ENCODE peak calls at places on chromosomes 16 and 17, in seven cellular contexts. One of them, this sample, is unnamed.

GRCh38 chr17:70168044-70168978 is 1.0 kb upstream of the KCNJ2 start:
- DNase-seq in smooth muscle cell of the brain vasculature: no peak
- DNase-seq in GM04504: no peak
- DNase-seq in NCI-H2171 treated with DMSO at 0.1 percent for 48 hours: peak
- DNase-seq in lung microvascular endothelial cell: peak
- DNase-seq in AG10803: peak
- DNase-seq in stimulated activated CD4-positive, alpha-beta T cell treated with anti-CD3 and anti-CD28 coated beads, Interleukin-4, amount 100 ng/mL, for 48 hours: peak
- DNase-seq in this sample: peak

GRCh38 chr17:17206913-17207368 is 808 bp upstream of the PLD6 start:
- DNase-seq in lung microvascular endothelial cell: no peak
- DNase-seq in NCI-H2171 treated with DMSO at 0.1 percent for 48 hours: no peak
- DNase-seq in GM04504: no peak
- DNase-seq in smooth muscle cell of the brain vasculature: no peak
- DNase-seq in stimulated activated CD4-positive, alpha-beta T cell treated with anti-CD3 and anti-CD28 coated beads, Interleukin-4, amount 100 ng/mL, for 48 hours: no peak
- DNase-seq in AG10803: no peak
- DNase-seq in this sample: no peak

GRCh38 chr17:17353625-17354484 is 50.7 kb downstream of the NT5M start:
- DNase-seq in AG10803: no peak
- DNase-seq in NCI-H2171 treated with DMSO at 0.1 percent for 48 hours: no peak
- DNase-seq in GM04504: no peak
- DNase-seq in smooth muscle cell of the brain vasculature: no peak
- DNase-seq in stimulated activated CD4-positive, alpha-beta T cell treated with anti-CD3 and anti-CD28 coated beads, Interleukin-4, amount 100 ng/mL, for 48 hours: no peak
- DNase-seq in lung microvascular endothelial cell: no peak
- DNase-seq in this sample: no peak

GRCh38 chr16:11913425-11914079 is 2.2 kb downstream of the GSPT1 start:
- DNase-seq in NCI-H2171 treated with DMSO at 0.1 percent for 48 hours: no peak
- DNase-seq in stimulated activated CD4-positive, alpha-beta T cell treated with anti-CD3 and anti-CD28 coated beads, Interleukin-4, amount 100 ng/mL, for 48 hours: no peak
- DNase-seq in GM04504: no peak
- DNase-seq in lung microvascular endothelial cell: peak
- DNase-seq in smooth muscle cell of the brain vasculature: no peak
- DNase-seq in AG10803: no peak
- DNase-seq in this sample: peak

GRCh38 chr16:49116873-49117272 is 164.8 kb downstream of the CBLN1 start:
- DNase-seq in NCI-H2171 treated with DMSO at 0.1 percent for 48 hours: no peak
- DNase-seq in GM04504: no peak
- DNase-seq in lung microvascular endothelial cell: no peak
- DNase-seq in stimulated activated CD4-positive, alpha-beta T cell treated with anti-CD3 and anti-CD28 coated beads, Interleukin-4, amount 100 ng/mL, for 48 hours: no peak
- DNase-seq in smooth muscle cell of the brain vasculature: no peak
- DNase-seq in AG10803: no peak
- DNase-seq in this sample: no peak

GRCh38 chr17:5422505-5422904 is 2.5 kb downstream of the RPAIN start:
- DNase-seq in smooth muscle cell of the brain vasculature: no peak
- DNase-seq in stimulated activated CD4-positive, alpha-beta T cell treated with anti-CD3 and anti-CD28 coated beads, Interleukin-4, amount 100 ng/mL, for 48 hours: no peak
- DNase-seq in lung microvascular endothelial cell: peak
- DNase-seq in GM04504: peak
- DNase-seq in AG10803: peak
- DNase-seq in NCI-H2171 treated with DMSO at 0.1 percent for 48 hours: no peak
- DNase-seq in this sample: peak

GRCh38 chr16:47721016-47721673 is 260.0 kb downstream of the PHKB start:
- DNase-seq in stimulated activated CD4-positive, alpha-beta T cell treated with anti-CD3 and anti-CD28 coated beads, Interleukin-4, amount 100 ng/mL, for 48 hours: no peak
- DNase-seq in GM04504: no peak
- DNase-seq in AG10803: no peak
- DNase-seq in NCI-H2171 treated with DMSO at 0.1 percent for 48 hours: no peak
- DNase-seq in smooth muscle cell of the brain vasculature: no peak
- DNase-seq in lung microvascular endothelial cell: no peak
- DNase-seq in this sample: no peak

GRCh38 chr16:57178793-57179212 is 7.0 kb downstream of the PSME3IP1 start:
- DNase-seq in AG10803: no peak
- DNase-seq in NCI-H2171 treated with DMSO at 0.1 percent for 48 hours: no peak
- DNase-seq in lung microvascular endothelial cell: peak
- DNase-seq in GM04504: no peak
- DNase-seq in smooth muscle cell of the brain vasculature: no peak
- DNase-seq in stimulated activated CD4-positive, alpha-beta T cell treated with anti-CD3 and anti-CD28 coated beads, Interleukin-4, amount 100 ng/mL, for 48 hours: no peak
- DNase-seq in this sample: peak

GRCh38 chr16:76157629-76158028 is 119.6 kb upstream of the CNTNAP4 start:
- DNase-seq in NCI-H2171 treated with DMSO at 0.1 percent for 48 hours: no peak
- DNase-seq in smooth muscle cell of the brain vasculature: no peak
- DNase-seq in GM04504: no peak
- DNase-seq in stimulated activated CD4-positive, alpha-beta T cell treated with anti-CD3 and anti-CD28 coated beads, Interleukin-4, amount 100 ng/mL, for 48 hours: no peak
- DNase-seq in lung microvascular endothelial cell: no peak
- DNase-seq in AG10803: no peak
- DNase-seq in this sample: no peak

GRCh38 chr16:28087140-28087660 is 23.7 kb upstream of the GSG1L start:
- DNase-seq in GM04504: no peak
- DNase-seq in lung microvascular endothelial cell: no peak
- DNase-seq in NCI-H2171 treated with DMSO at 0.1 percent for 48 hours: no peak
- DNase-seq in smooth muscle cell of the brain vasculature: no peak
- DNase-seq in stimulated activated CD4-positive, alpha-beta T cell treated with anti-CD3 and anti-CD28 coated beads, Interleukin-4, amount 100 ng/mL, for 48 hours: no peak
- DNase-seq in AG10803: no peak
- DNase-seq in this sample: no peak

GRCh38 chr17:80023261-80024205 is 12.1 kb downstream of the TBC1D16 start:
- DNase-seq in AG10803: peak
- DNase-seq in smooth muscle cell of the brain vasculature: no peak
- DNase-seq in lung microvascular endothelial cell: no peak
- DNase-seq in GM04504: no peak
- DNase-seq in stimulated activated CD4-positive, alpha-beta T cell treated with anti-CD3 and anti-CD28 coated beads, Interleukin-4, amount 100 ng/mL, for 48 hours: no peak
- DNase-seq in NCI-H2171 treated with DMSO at 0.1 percent for 48 hours: peak
- DNase-seq in this sample: no peak

GRCh38 chr16:68275611-68276191 is 11.4 kb downstream of the SLC7A6 start:
- DNase-seq in NCI-H2171 treated with DMSO at 0.1 percent for 48 hours: peak
- DNase-seq in smooth muscle cell of the brain vasculature: no peak
- DNase-seq in GM04504: no peak
- DNase-seq in AG10803: no peak
- DNase-seq in stimulated activated CD4-positive, alpha-beta T cell treated with anti-CD3 and anti-CD28 coated beads, Interleukin-4, amount 100 ng/mL, for 48 hours: no peak
- DNase-seq in lung microvascular endothelial cell: no peak
- DNase-seq in this sample: no peak

GRCh38 chr16:10693889-10694288 is 841 bp downstream of the TEKT5 start:
- DNase-seq in AG10803: no peak
- DNase-seq in GM04504: no peak
- DNase-seq in lung microvascular endothelial cell: no peak
- DNase-seq in smooth muscle cell of the brain vasculature: no peak
- DNase-seq in stimulated activated CD4-positive, alpha-beta T cell treated with anti-CD3 and anti-CD28 coated beads, Interleukin-4, amount 100 ng/mL, for 48 hours: no peak
- DNase-seq in NCI-H2171 treated with DMSO at 0.1 percent for 48 hours: no peak
- DNase-seq in this sample: no peak

This sample was measured in EH.